ENCODE peak calls at places on chromosome X, in ten cellular contexts. V, I, S, B, E, Q, M, T, D and X are unnamed samples.

GRCh38 chrX:20515841-20516461 is 249.2 kb upstream of the RPS6KA3 start:
- DNase-seq in V (peak; percentile 91), I (no peak), S (peak; percentile 90), B (no peak), E (no peak), Q (no peak), M (peak; percentile 89), T (no peak), D (no peak), X (peak; percentile 89)

GRCh38 chrX:55867708-55868107 is 150.2 kb downstream of the RRAGB start:
- DNase-seq in V (no peak), I (no peak), S (no peak), B (no peak), E (no peak), Q (no peak), M (no peak), T (no peak), D (no peak), X (no peak)

GRCh38 chrX:12610079-12610478 is 181.1 kb upstream of the PRPS2 start:
- DNase-seq in V (no peak), I (no peak), S (peak; percentile 79), B (no peak), E (no peak), Q (no peak), M (peak; percentile 98), T (no peak), D (no peak), X (peak; percentile 34)

GRCh38 chrX:106894392-106894909 is 8.7 kb downstream of the RIPPLY1 start:
- DNase-seq in V (peak; percentile 85), I (no peak), S (peak; percentile 80), B (peak; percentile 65), E (no peak), Q (peak; percentile 61), M (peak; percentile 63), T (peak; percentile 59), D (no peak), X (peak; percentile 77)

GRCh38 chrX:34972206-34972605 is 29.6 kb downstream of the FAM47B start:
- DNase-seq in V (no peak), I (no peak), S (no peak), B (no peak), E (no peak), Q (no peak), M (no peak), T (no peak), D (no peak), X (no peak)

GRCh38 chrX:41516995-41517660 is 70.0 kb downstream of the NYX start:
- DNase-seq in V (no peak), I (no peak), S (no peak), B (no peak), E (no peak), Q (no peak), M (no peak), T (no peak), D (no peak), X (no peak)

GRCh38 chrX:150544222-150544787 is 24.1 kb upstream of the MTM1 start:
- DNase-seq in V (peak; percentile 42), I (no peak), S (no peak), B (no peak), E (no peak), Q (no peak), M (peak; percentile 3), T (no peak), D (no peak), X (no peak)

GRCh38 chrX:153592966-153593688 is 5.8 kb downstream of the CCNQ start:
- DNase-seq in V (no peak), I (no peak), S (no peak), B (no peak), E (peak; percentile 60), Q (no peak), M (no peak), T (peak; percentile 83), D (no peak), X (no peak)

GRCh38 chrX:40952855-40953254 is 132.4 kb upstream of the USP9X start:
- DNase-seq in V (peak; percentile 22), I (no peak), S (no peak), B (no peak), E (no peak), Q (no peak), M (no peak), T (no peak), D (no peak), X (peak; percentile 28)

GRCh38 chrX:106177106-106177981 is 9.2 kb downstream of the PWWP3B start:
- DNase-seq in V (peak; percentile 89), I (no peak), S (peak; percentile 18), B (peak; percentile 54), E (no peak), Q (no peak), M (no peak), T (no peak), D (no peak), X (peak; percentile 16)

GRCh38 chrX:100413231-100413630 is 3.2 kb upstream of the PCDH19 start:
- DNase-seq in V (peak; percentile 73), I (no peak), S (peak; percentile 73), B (peak; percentile 47), E (peak; percentile 62), Q (no peak), M (peak; percentile 43), T (peak; percentile 63), D (peak; percentile 21), X (peak; percentile 61)

GRCh38 chrX:19670854-19671620 is 155.7 kb upstream of the MAP3K15 start:
- DNase-seq in V (peak; percentile 61), I (no peak), S (peak; percentile 80), B (no peak), E (peak; percentile 60), Q (peak; percentile 27), M (peak; percentile 86), T (peak; percentile 4), D (no peak), X (peak; percentile 87)

GRCh38 chrX:113408843-113409242 is 568.2 kb upstream of the AMOT start:
- DNase-seq in V (no peak), I (no peak), S (no peak), B (no peak), E (no peak), Q (no peak), M (no peak), T (no peak), D (no peak), X (no peak)
- H3K4me3 ChIP-seq in V (no peak overlapping the region), I (no peak overlapping the region), S (no peak overlapping the region), B (no peak overlapping the region), E (no peak overlapping the region), Q (no peak overlapping the region), M (no peak overlapping the region), T (no peak overlapping the region), D (no peak overlapping the region), X (no peak overlapping the region)

GRCh38 chrX:2388669-2389068 is 112.1 kb downstream of the DHRSX start:
- DNase-seq in V (no peak), I (no peak), S (no peak), B (no peak), E (no peak), Q (no peak), M (no peak), T (no peak), D (no peak), X (no peak)

GRCh38 chrX:2389324-2389723 is 111.5 kb downstream of the DHRSX start:
- DNase-seq in V (no peak), I (no peak), S (no peak), B (no peak), E (no peak), Q (no peak), M (no peak), T (no peak), D (no peak), X (no peak)

GRCh38 chrX:2395261-2395850 is 105.4 kb downstream of the DHRSX start:
- DNase-seq in V (peak; percentile 14), I (no peak), S (no peak), B (no peak), E (no peak), Q (no peak), M (no peak), T (no peak), D (no peak), X (no peak)

GRCh38 chrX:2390754-2391153 is 110.0 kb downstream of the DHRSX start:
- DNase-seq in V (no peak), I (no peak), S (no peak), B (no peak), E (no peak), Q (no peak), M (no peak), T (no peak), D (no peak), X (no peak)

GRCh38 chrX:2391869-2392606 is 108.7 kb downstream of the DHRSX start:
- DNase-seq in V (peak; percentile 94), I (no peak), S (peak; percentile 92), B (no peak), E (no peak), Q (no peak), M (peak; percentile 93), T (no peak), D (no peak), X (peak; percentile 80)
- TF ChIP-seq CTCF in V (peak; percentile 18), I (no peak), S (peak; percentile 22), B (no peak), E (no peak), Q (no peak), M (peak; percentile 38), T (no peak), D (no peak), X (no peak)

GRCh38 chrX:96841325-96841724 is 42.4 kb upstream of the RPA4 start:
- DNase-seq in V (no peak), I (no peak), S (no peak), B (no peak), E (no peak), Q (no peak), M (no peak), T (no peak), D (no peak), X (no peak)

GRCh38 chrX:96843566-96843965 is 40.1 kb upstream of the RPA4 start:
- DNase-seq in V (peak; percentile 50), I (no peak), S (peak; percentile 43), B (no peak), E (no peak), Q (peak; percentile 25), M (no peak), T (no peak), D (no peak), X (no peak)

GRCh38 chrX:96846841-96847240 is 36.9 kb upstream of the RPA4 start:
- DNase-seq in V (no peak), I (no peak), S (no peak), B (no peak), E (no peak), Q (no peak), M (no peak), T (no peak), D (no peak), X (no peak)
- H3K4me3 ChIP-seq in V (no peak overlapping the region), I (no peak overlapping the region), S (no peak overlapping the region), B (no peak overlapping the region), E (no peak overlapping the region), Q (no peak overlapping the region), M (no peak overlapping the region), T (no peak overlapping the region), D (no peak overlapping the region), X (no peak overlapping the region)

GRCh38 chrX:135481696-135482179 is 38.7 kb upstream of the INTS6L start:
- DNase-seq in V (no peak), I (no peak), S (no peak), B (no peak), E (no peak), Q (no peak), M (no peak), T (no peak), D (no peak), X (no peak)

GRCh38 chrX:135480076-135480475 is 40.4 kb upstream of the INTS6L start:
- DNase-seq in V (no peak), I (no peak), S (no peak), B (no peak), E (no peak), Q (no peak), M (no peak), T (no peak), D (no peak), X (no peak)

GRCh38 chrX:135489542-135489941 is 30.9 kb upstream of the INTS6L start:
- DNase-seq in V (no peak), I (no peak), S (no peak), B (no peak), E (no peak), Q (no peak), M (no peak), T (no peak), D (no peak), X (no peak)

GRCh38 chrX:135484636-135485289 is 35.7 kb upstream of the INTS6L start:
- DNase-seq in V (peak; percentile 80), I (no peak), S (peak; percentile 61), B (no peak), E (no peak), Q (no peak), M (peak; percentile 19), T (peak; percentile 21), D (no peak), X (peak; percentile 51)
- TF ChIP-seq CTCF in V (peak; percentile 76), I (peak; percentile 49), S (peak; percentile 66), B (peak; percentile 30), E (peak; percentile 70), Q (no peak), M (peak; percentile 72), T (peak; percentile 65), D (peak; percentile 28), X (peak; percentile 58)